ENCODE peak calls at places on chromosomes 2 and 18, in five cellular contexts. One of them, this sample, is unnamed.

GRCh38 chr2:60553496-60553991 is at the start of gene BCL11A:
- DNase-seq in HL-60: peak
- DNase-seq in CD4-positive, alpha-beta memory T cell: no peak
- DNase-seq in A549: peak
- DNase-seq in left ventricle myocardium inferior: peak
- DNase-seq in this sample: no peak

GRCh38 chr2:110876167-110876999 is 144.0 kb downstream of the ACOXL start:
- DNase-seq in HL-60: no peak
- DNase-seq in CD4-positive, alpha-beta memory T cell: no peak
- DNase-seq in A549: no peak
- DNase-seq in left ventricle myocardium inferior: no peak
- DNase-seq in this sample: no peak

GRCh38 chr18:11268691-11269686 is 119.6 kb upstream of the PIEZO2 start:
- DNase-seq in HL-60: no peak
- DNase-seq in CD4-positive, alpha-beta memory T cell: no peak
- DNase-seq in A549: no peak
- DNase-seq in left ventricle myocardium inferior: no peak
- DNase-seq in this sample: no peak

GRCh38 chr2:108949316-108950299 is 39.4 kb downstream of the EDAR start:
- DNase-seq in HL-60: no peak
- DNase-seq in CD4-positive, alpha-beta memory T cell: no peak
- DNase-seq in A549: no peak
- DNase-seq in left ventricle myocardium inferior: no peak
- DNase-seq in this sample: no peak

GRCh38 chr2:1047485-1047884 is 96.8 kb downstream of the SNTG2 start:
- DNase-seq in HL-60: no peak
- DNase-seq in CD4-positive, alpha-beta memory T cell: no peak
- DNase-seq in A549: no peak
- DNase-seq in left ventricle myocardium inferior: no peak
- DNase-seq in this sample: no peak

GRCh38 chr2:98901702-98902101 is 34.3 kb downstream of the CRACDL start:
- DNase-seq in HL-60: no peak
- DNase-seq in CD4-positive, alpha-beta memory T cell: no peak
- DNase-seq in A549: no peak
- DNase-seq in left ventricle myocardium inferior: no peak
- DNase-seq in this sample: no peak

GRCh38 chr2:101395545-101396351 is 8.4 kb upstream of the CREG2 start:
- DNase-seq in HL-60: no peak
- DNase-seq in CD4-positive, alpha-beta memory T cell: no peak
- DNase-seq in A549: no peak
- DNase-seq in left ventricle myocardium inferior: no peak
- DNase-seq in this sample: no peak

GRCh38 chr2:239394346-239394945 is 6.4 kb downstream of the HDAC4 start:
- DNase-seq in HL-60: no peak
- DNase-seq in CD4-positive, alpha-beta memory T cell: no peak
- DNase-seq in A549: no peak
- DNase-seq in left ventricle myocardium inferior: no peak
- DNase-seq in this sample: no peak

GRCh38 chr2:118988706-118989105 is 46.7 kb downstream of the MARCO start:
- DNase-seq in HL-60: no peak
- DNase-seq in CD4-positive, alpha-beta memory T cell: no peak
- DNase-seq in A549: no peak
- DNase-seq in left ventricle myocardium inferior: no peak
- DNase-seq in this sample: no peak

GRCh38 chr2:150876201-150877085 is 385.2 kb downstream of the RBM43 start:
- DNase-seq in HL-60: no peak
- DNase-seq in CD4-positive, alpha-beta memory T cell: no peak
- DNase-seq in A549: no peak
- DNase-seq in left ventricle myocardium inferior: no peak
- DNase-seq in this sample: no peak

GRCh38 chr2:26606847-26607190 is 34.3 kb downstream of the CIB4 start:
- DNase-seq in HL-60: no peak
- DNase-seq in CD4-positive, alpha-beta memory T cell: no peak
- DNase-seq in A549: no peak
- DNase-seq in left ventricle myocardium inferior: no peak
- DNase-seq in this sample: no peak

GRCh38 chr2:101369100-101369499 is 18.2 kb downstream of the CREG2 start:
- DNase-seq in HL-60: no peak
- DNase-seq in CD4-positive, alpha-beta memory T cell: no peak
- DNase-seq in A549: no peak
- DNase-seq in left ventricle myocardium inferior: no peak
- DNase-seq in this sample: no peak

GRCh38 chr2:149732001-149732685 is 144.6 kb upstream of the MMADHC start:
- DNase-seq in HL-60: no peak
- DNase-seq in CD4-positive, alpha-beta memory T cell: no peak
- DNase-seq in A549: peak
- DNase-seq in left ventricle myocardium inferior: no peak
- DNase-seq in this sample: no peak

GRCh38 chr18:40094441-40094840 is 1860.6 kb upstream of the PIK3C3 start:
- DNase-seq in HL-60: no peak
- DNase-seq in CD4-positive, alpha-beta memory T cell: no peak
- DNase-seq in A549: no peak
- DNase-seq in left ventricle myocardium inferior: no peak
- DNase-seq in this sample: no peak

GRCh38 chr2:127683766-127684165 is 8.4 kb upstream of the LIMS2 start:
- DNase-seq in HL-60: no peak
- DNase-seq in CD4-positive, alpha-beta memory T cell: no peak
- DNase-seq in A549: no peak
- DNase-seq in left ventricle myocardium inferior: no peak
- DNase-seq in this sample: no peak

GRCh38 chr2:214005337-214005736 is 405.5 kb upstream of the VWC2L start:
- DNase-seq in HL-60: no peak
- DNase-seq in CD4-positive, alpha-beta memory T cell: no peak
- DNase-seq in A549: no peak
- DNase-seq in left ventricle myocardium inferior: no peak
- DNase-seq in this sample: no peak

GRCh38 chr2:43220982-43221659 is 5.3 kb downstream of the ZFP36L2 start:
- DNase-seq in HL-60: peak
- DNase-seq in CD4-positive, alpha-beta memory T cell: peak
- DNase-seq in A549: no peak
- DNase-seq in left ventricle myocardium inferior: peak
- DNase-seq in this sample: no peak

GRCh38 chr2:197286805-197287595 is 23.6 kb downstream of the ANKRD44 start:
- DNase-seq in HL-60: no peak
- DNase-seq in CD4-positive, alpha-beta memory T cell: peak
- DNase-seq in A549: peak
- DNase-seq in left ventricle myocardium inferior: no peak
- DNase-seq in this sample: no peak

GRCh38 chr18:46720521-46720920 is 36.3 kb downstream of the ST8SIA5 start:
- DNase-seq in HL-60: no peak
- DNase-seq in CD4-positive, alpha-beta memory T cell: no peak
- DNase-seq in A549: no peak
- DNase-seq in left ventricle myocardium inferior: no peak
- DNase-seq in this sample: no peak

GRCh38 chr2:236538242-236538641 is 31.4 kb upstream of the ACKR3 start:
- DNase-seq in HL-60: no peak
- DNase-seq in CD4-positive, alpha-beta memory T cell: no peak
- DNase-seq in A549: no peak
- DNase-seq in left ventricle myocardium inferior: no peak
- DNase-seq in this sample: no peak

GRCh38 chr2:182367401-182367800 is 59.4 kb downstream of the PDE1A start:
- DNase-seq in HL-60: no peak
- DNase-seq in CD4-positive, alpha-beta memory T cell: no peak
- DNase-seq in A549: no peak
- DNase-seq in left ventricle myocardium inferior: no peak
- DNase-seq in this sample: no peak

GRCh38 chr2:5539281-5540211 is 152.6 kb upstream of the SOX11 start:
- DNase-seq in HL-60: no peak
- DNase-seq in CD4-positive, alpha-beta memory T cell: no peak
- DNase-seq in A549: no peak
- DNase-seq in left ventricle myocardium inferior: no peak
- DNase-seq in this sample: no peak

GRCh38 chr2:85961053-85961452 is 72.3 kb upstream of the ST3GAL5 start:
- DNase-seq in HL-60: no peak
- DNase-seq in CD4-positive, alpha-beta memory T cell: no peak
- DNase-seq in A549: no peak
- DNase-seq in left ventricle myocardium inferior: no peak
- DNase-seq in this sample: no peak
- H3K4me3 ChIP-seq in HL-60: no peak
- H3K4me3 ChIP-seq in CD4-positive, alpha-beta memory T cell: no peak
- H3K4me3 ChIP-seq in A549: no peak
- H3K4me3 ChIP-seq in left ventricle myocardium inferior: no peak
- H3K4me3 ChIP-seq in this sample: no peak

GRCh38 chr2:16639431-16639830 is 26.2 kb downstream of the CYRIA start:
- DNase-seq in HL-60: no peak
- DNase-seq in CD4-positive, alpha-beta memory T cell: no peak
- DNase-seq in A549: no peak
- DNase-seq in left ventricle myocardium inferior: no peak
- DNase-seq in this sample: no peak

GRCh38 chr2:16632615-16633014 is 33.0 kb downstream of the CYRIA start:
- DNase-seq in HL-60: no peak
- DNase-seq in CD4-positive, alpha-beta memory T cell: no peak
- DNase-seq in A549: no peak
- DNase-seq in left ventricle myocardium inferior: no peak
- DNase-seq in this sample: no peak

GRCh38 chr2:16633632-16634430 is 31.8 kb downstream of the CYRIA start:
- DNase-seq in HL-60: no peak
- DNase-seq in CD4-positive, alpha-beta memory T cell: no peak
- DNase-seq in A549: no peak
- DNase-seq in left ventricle myocardium inferior: no peak
- DNase-seq in this sample: no peak

GRCh38 chr2:16638941-16639340 is 26.7 kb downstream of the CYRIA start:
- DNase-seq in HL-60: no peak
- DNase-seq in CD4-positive, alpha-beta memory T cell: no peak
- DNase-seq in A549: no peak
- DNase-seq in left ventricle myocardium inferior: no peak
- DNase-seq in this sample: no peak

DNA sequence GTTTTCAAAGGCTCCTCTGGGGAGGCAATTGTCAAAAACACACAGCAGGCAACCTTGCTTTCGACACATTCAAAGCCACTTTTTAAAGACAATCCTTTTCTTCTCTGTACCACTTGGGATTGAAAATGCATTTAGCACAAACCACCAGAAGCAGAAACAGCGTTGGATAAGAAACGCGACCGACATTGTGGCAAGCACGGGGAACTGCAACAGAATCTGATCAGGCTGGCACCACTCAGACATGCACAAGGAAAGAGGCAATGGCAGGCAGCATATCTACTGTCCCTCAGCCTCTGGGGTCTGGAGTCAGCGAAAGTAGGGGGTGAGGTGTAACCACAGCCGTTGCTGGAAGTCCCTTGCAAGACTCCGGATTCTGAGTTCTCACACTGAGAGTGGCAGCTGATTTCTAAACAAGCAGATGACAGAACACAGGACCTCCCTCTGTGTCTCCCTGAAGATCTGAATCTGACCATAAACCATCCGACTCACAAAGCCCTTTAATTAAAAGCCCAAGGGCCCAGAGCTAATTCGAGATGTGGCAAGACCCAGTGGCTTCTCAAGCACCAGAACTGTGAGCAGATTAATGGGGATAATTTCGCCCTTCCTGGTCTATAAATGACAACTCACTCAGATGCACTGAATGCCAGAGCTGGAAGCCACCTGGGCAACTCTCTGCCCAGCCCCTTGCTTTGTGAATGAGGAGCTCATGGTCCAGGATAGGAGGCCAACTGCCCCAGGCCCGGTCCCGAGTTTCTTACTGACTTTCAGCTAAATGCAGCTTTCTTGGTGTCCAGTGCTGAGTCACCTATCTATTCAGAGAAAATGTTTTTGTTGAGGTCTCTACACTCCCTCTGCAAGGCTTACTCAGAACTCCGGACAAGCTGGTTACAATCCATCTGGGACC is 29.6 kb downstream of the CYRIA start:
- DNase-seq in HL-60: no peak
- DNase-seq in CD4-positive, alpha-beta memory T cell: no peak
- DNase-seq in A549: no peak
- DNase-seq in left ventricle myocardium inferior: no peak
- DNase-seq in this sample: no peak
- H3K4me3 ChIP-seq in HL-60: no peak
- H3K4me3 ChIP-seq in CD4-positive, alpha-beta memory T cell: no peak
- H3K4me3 ChIP-seq in A549: no peak
- H3K4me3 ChIP-seq in left ventricle myocardium inferior: no peak
- H3K4me3 ChIP-seq in this sample: no peak

GRCh38 chr18:35303610-35304009 is 13.6 kb upstream of the ZSCAN30 start:
- DNase-seq in HL-60: no peak
- DNase-seq in CD4-positive, alpha-beta memory T cell: no peak
- DNase-seq in A549: no peak
- DNase-seq in left ventricle myocardium inferior: no peak
- DNase-seq in this sample: no peak

GRCh38 chr18:35311506-35311905 is 21.5 kb upstream of the ZSCAN30 start:
- DNase-seq in HL-60: no peak
- DNase-seq in CD4-positive, alpha-beta memory T cell: no peak
- DNase-seq in A549: no peak
- DNase-seq in left ventricle myocardium inferior: no peak
- DNase-seq in this sample: no peak

GRCh38 chr18:35306588-35307250 is 16.7 kb upstream of the ZSCAN30 start:
- DNase-seq in HL-60: no peak
- DNase-seq in CD4-positive, alpha-beta memory T cell: no peak
- DNase-seq in A549: no peak
- DNase-seq in left ventricle myocardium inferior: no peak
- DNase-seq in this sample: no peak
- H3K4me3 ChIP-seq in HL-60: no peak
- H3K4me3 ChIP-seq in CD4-positive, alpha-beta memory T cell: no peak
- H3K4me3 ChIP-seq in A549: no peak
- H3K4me3 ChIP-seq in left ventricle myocardium inferior: no peak
- H3K4me3 ChIP-seq in this sample: no peak

DNA sequence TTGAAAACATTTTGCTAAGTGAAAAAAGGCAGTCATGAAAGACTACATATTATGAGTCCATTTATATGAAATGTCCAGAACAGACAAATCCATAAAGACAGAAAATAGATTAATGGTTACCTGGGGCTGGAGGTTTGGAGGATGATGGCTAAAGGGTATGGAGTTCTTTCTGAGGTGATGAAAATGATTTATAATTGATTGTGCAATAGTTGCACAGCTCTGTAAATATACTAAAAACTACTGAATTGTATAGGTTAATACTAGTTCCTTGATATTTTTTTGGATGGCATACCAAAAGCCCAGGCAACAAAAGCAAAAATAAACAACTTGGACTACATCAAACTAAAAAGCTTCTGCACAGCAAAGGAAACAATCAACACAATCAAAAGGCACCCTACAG is 21.5 kb downstream of the SOS1 start:
- DNase-seq in HL-60: no peak
- DNase-seq in CD4-positive, alpha-beta memory T cell: no peak
- DNase-seq in A549: no peak
- DNase-seq in left ventricle myocardium inferior: no peak
- DNase-seq in this sample: no peak
- H3K4me3 ChIP-seq in HL-60: no peak
- H3K4me3 ChIP-seq in CD4-positive, alpha-beta memory T cell: no peak
- H3K4me3 ChIP-seq in A549: no peak
- H3K4me3 ChIP-seq in left ventricle myocardium inferior: no peak
- H3K4me3 ChIP-seq in this sample: no peak

This sample was measured in GM12864.